ENCODE peak calls at places on chromosome 7, in eight cellular contexts. J, B, O, D, S, C, I and X are unnamed samples.

GRCh38 chr7:80482938-80483337 is 28.9 kb downstream of the GNAT3 start:
- DNase-seq in I (no peak), S (no peak), O (no peak), J (no peak), D (no peak), C (no peak), B (no peak), X (no peak)

GRCh38 chr7:105990726-105991465 is 27.8 kb downstream of the CDHR3 start:
- DNase-seq in I (no peak), J (no peak), B (peak; percentile 60), C (no peak), S (no peak), D (no peak), O (no peak), X (no peak)

GRCh38 chr7:1678571-1679325 is 8.7 kb downstream of the ELFN1 start:
- DNase-seq in I (peak; percentile 3), D (no peak), B (no peak), O (no peak), C (no peak), J (no peak), S (no peak), X (no peak)

GRCh38 chr7:156823441-156823840 is 69.5 kb downstream of the LMBR1 start:
- DNase-seq in B (peak; percentile 19), O (no peak), J (no peak), S (no peak), I (peak; percentile 8), C (no peak), D (no peak), X (no peak)

GRCh38 chr7:101953248-101953819 is 135.9 kb downstream of the CUX1 start:
- DNase-seq in C (no peak), I (peak; percentile 41), S (no peak), B (peak; percentile 97), O (no peak), J (peak; percentile 82), D (no peak), X (no peak)

GRCh38 chr7:41224063-41224763 is 478.7 kb downstream of the INHBA start:
- DNase-seq in J (peak; percentile 15), I (no peak), D (no peak), B (peak; percentile 15), O (no peak), S (no peak), C (no peak), X (no peak)

GRCh38 chr7:106031271-106032029 is 68.4 kb downstream of the CDHR3 start:
- DNase-seq in C (no peak), D (no peak), J (no peak), B (peak; percentile 50), S (no peak), O (no peak), I (no peak), X (peak; percentile 58)

GRCh38 chr7:36994456-36995112 is 270.3 kb upstream of the AOAH start:
- DNase-seq in D (no peak), B (no peak), O (no peak), C (no peak), S (no peak), I (no peak), J (no peak), X (no peak)

GRCh38 chr7:134557391-134557790 is 8.5 kb downstream of the AKR1B15 start:
- DNase-seq in I (no peak), S (no peak), O (no peak), C (no peak), D (no peak), B (no peak), J (no peak), X (no peak)